ENCODE peak calls at places on chromosomes 12 and 14, in six cellular contexts. One of them, this sample, is unnamed. For H3K36me3, the result is how much of the 10 kb centered on the place peaks cover.

GRCh38 chr14:38339704-38340103 is 83.8 kb upstream of the CLEC14A start:
- DNase-seq in transverse colon: no peak
- DNase-seq in GM23338: no peak
- DNase-seq in testis: no peak
- DNase-seq in PC-9: no peak
- DNase-seq in stomach: no peak
- DNase-seq in this sample: no peak

GRCh38 chr12:62689042-62689839 is 222.6 kb downstream of the MON2 start:
- DNase-seq in GM23338: no peak
- DNase-seq in transverse colon: no peak
- DNase-seq in stomach: no peak
- DNase-seq in testis: no peak
- DNase-seq in PC-9: no peak
- DNase-seq in this sample: no peak

GRCh38 chr12:19882418-19882817 is 443.1 kb downstream of the AEBP2 start:
- DNase-seq in transverse colon: no peak
- DNase-seq in GM23338: no peak
- DNase-seq in testis: no peak
- DNase-seq in PC-9: no peak
- DNase-seq in stomach: no peak
- DNase-seq in this sample: no peak

GRCh38 chr14:26887842-26888241 is 290.0 kb upstream of the NOVA1 start:
- DNase-seq in stomach: no peak
- DNase-seq in GM23338: no peak
- DNase-seq in testis: peak
- DNase-seq in PC-9: no peak
- DNase-seq in transverse colon: no peak
- DNase-seq in this sample: no peak

GRCh38 chr14:25006961-25007795 is 42.8 kb downstream of the STXBP6 start:
- DNase-seq in GM23338: no peak
- DNase-seq in stomach: no peak
- DNase-seq in testis: no peak
- DNase-seq in transverse colon: no peak
- DNase-seq in PC-9: peak
- DNase-seq in this sample: no peak

GRCh38 chr12:645563-646071 is 17.6 kb downstream of the NINJ2 start:
- DNase-seq in PC-9: peak
- DNase-seq in transverse colon: no peak
- DNase-seq in stomach: peak
- DNase-seq in testis: peak
- DNase-seq in GM23338: no peak
- DNase-seq in this sample: no peak

GRCh38 chr14:102872020-102872419 is 50.4 kb upstream of the AMN start:
- DNase-seq in stomach: no peak
- DNase-seq in PC-9: no peak
- DNase-seq in transverse colon: peak
- DNase-seq in testis: no peak
- DNase-seq in GM23338: no peak
- DNase-seq in this sample: no peak

GRCh38 chr14:93986972-93987371 is 10.1 kb upstream of the CCDC197 start:
- DNase-seq in testis: no peak
- DNase-seq in PC-9: peak
- DNase-seq in stomach: no peak
- DNase-seq in transverse colon: no peak
- DNase-seq in GM23338: no peak
- DNase-seq in this sample: no peak

GRCh38 chr12:92396647-92397258 is 251.1 kb upstream of the BTG1 start:
- DNase-seq in stomach: no peak
- DNase-seq in PC-9: peak
- DNase-seq in transverse colon: no peak
- DNase-seq in GM23338: no peak
- DNase-seq in testis: no peak
- DNase-seq in this sample: no peak

GRCh38 chr12:48001426-48002178 is 2.7 kb downstream of the COL2A1 start:
- DNase-seq in stomach: peak
- DNase-seq in PC-9: peak
- DNase-seq in transverse colon: peak
- DNase-seq in GM23338: peak
- DNase-seq in testis: no peak
- DNase-seq in this sample: no peak

GRCh38 chr14:102215071-102215470 is 75.4 kb downstream of the WDR20 start:
- DNase-seq in stomach: no peak
- DNase-seq in PC-9: no peak
- DNase-seq in transverse colon: no peak
- DNase-seq in testis: peak
- DNase-seq in GM23338: no peak
- DNase-seq in this sample: no peak

GRCh38 chr12:8844665-8845064 is 22.2 kb downstream of the A2ML1 start:
- DNase-seq in transverse colon: no peak
- DNase-seq in stomach: peak
- DNase-seq in GM23338: no peak
- DNase-seq in PC-9: no peak
- DNase-seq in testis: peak
- DNase-seq in this sample: no peak

GRCh38 chr12:112169086-112169872 is 43.9 kb downstream of the TRAFD1 start:
- DNase-seq in GM23338: no peak
- DNase-seq in PC-9: no peak
- DNase-seq in testis: no peak
- DNase-seq in transverse colon: no peak
- DNase-seq in stomach: no peak
- DNase-seq in this sample: no peak

GRCh38 chr12:106329231-106329985 is 26.9 kb downstream of the TCP11L2 start:
- DNase-seq in testis: no peak
- DNase-seq in PC-9: no peak
- DNase-seq in GM23338: no peak
- DNase-seq in stomach: no peak
- DNase-seq in transverse colon: no peak
- DNase-seq in this sample: no peak

GRCh38 chr12:106657499-106657898 is 74.7 kb downstream of the RFX4 start:
- DNase-seq in testis: no peak
- DNase-seq in stomach: no peak
- DNase-seq in GM23338: no peak
- DNase-seq in transverse colon: no peak
- DNase-seq in PC-9: no peak
- DNase-seq in this sample: no peak

GRCh38 chr12:56629459-56630179 is 507 bp downstream of the BAZ2A start:
- DNase-seq in transverse colon: peak
- DNase-seq in stomach: no peak
- DNase-seq in PC-9: no peak
- DNase-seq in testis: peak
- DNase-seq in GM23338: peak
- DNase-seq in this sample: no peak

GRCh38 chr12:10771132-10771733 is 31.2 kb downstream of the TAS2R7 start:
- DNase-seq in testis: no peak
- DNase-seq in stomach: no peak
- DNase-seq in GM23338: peak
- DNase-seq in PC-9: no peak
- DNase-seq in transverse colon: no peak
- DNase-seq in this sample: no peak

GRCh38 chr12:21634245-21634644 is 23.4 kb downstream of the LDHB start:
- DNase-seq in testis: no peak
- DNase-seq in stomach: no peak
- DNase-seq in GM23338: no peak
- DNase-seq in PC-9: no peak
- DNase-seq in transverse colon: no peak
- DNase-seq in this sample: no peak

GRCh38 chr14:79405511-79405910 is 805.8 kb downstream of the DIO2 start:
- DNase-seq in stomach: no peak
- DNase-seq in PC-9: no peak
- DNase-seq in transverse colon: no peak
- DNase-seq in testis: no peak
- DNase-seq in GM23338: no peak
- DNase-seq in this sample: no peak

GRCh38 chr12:29499235-29499634 is 1.7 kb upstream of the OVCH1 start:
- DNase-seq in testis: no peak
- DNase-seq in transverse colon: no peak
- DNase-seq in GM23338: no peak
- DNase-seq in stomach: no peak
- DNase-seq in PC-9: no peak
- DNase-seq in this sample: no peak

GRCh38 chr14:51972566-51972965 is 16.8 kb upstream of the RTRAF start:
- DNase-seq in PC-9: no peak
- DNase-seq in GM23338: no peak
- DNase-seq in testis: no peak
- DNase-seq in transverse colon: no peak
- DNase-seq in stomach: no peak
- DNase-seq in this sample: no peak

GRCh38 chr14:95234426-95234825 is 77.1 kb upstream of the DICER1 start:
- DNase-seq in transverse colon: peak
- DNase-seq in GM23338: no peak
- DNase-seq in stomach: no peak
- DNase-seq in testis: no peak
- DNase-seq in PC-9: no peak
- DNase-seq in this sample: no peak

GRCh38 chr12:86376052-86376451 is 119.9 kb upstream of the MGAT4C start:
- DNase-seq in GM23338: peak
- DNase-seq in transverse colon: no peak
- DNase-seq in testis: no peak
- DNase-seq in stomach: no peak
- DNase-seq in PC-9: no peak
- DNase-seq in this sample: no peak

GRCh38 chr12:2836576-2836975 is 1.7 kb upstream of the NRIP2 start:
- DNase-seq in GM23338: no peak
- DNase-seq in stomach: no peak
- DNase-seq in transverse colon: no peak
- DNase-seq in testis: no peak
- DNase-seq in PC-9: no peak
- DNase-seq in this sample: no peak

GRCh38 chr14:104698688-104699425 is 9.4 kb downstream of the INF2 start:
- DNase-seq in PC-9: no peak
- DNase-seq in GM23338: no peak
- DNase-seq in testis: peak
- DNase-seq in stomach: no peak
- DNase-seq in transverse colon: no peak
- DNase-seq in this sample: no peak

GRCh38 chr14:97641827-97642226 is 844.6 kb downstream of the VRK1 start:
- DNase-seq in testis: no peak
- DNase-seq in stomach: no peak
- DNase-seq in PC-9: no peak
- DNase-seq in transverse colon: no peak
- DNase-seq in GM23338: no peak
- DNase-seq in this sample: no peak

GRCh38 chr14:33584698-33585097 is 366.2 kb downstream of the EGLN3 start:
- DNase-seq in testis: no peak
- DNase-seq in stomach: no peak
- DNase-seq in PC-9: no peak
- DNase-seq in GM23338: peak
- DNase-seq in transverse colon: no peak
- DNase-seq in this sample: no peak

DNA sequence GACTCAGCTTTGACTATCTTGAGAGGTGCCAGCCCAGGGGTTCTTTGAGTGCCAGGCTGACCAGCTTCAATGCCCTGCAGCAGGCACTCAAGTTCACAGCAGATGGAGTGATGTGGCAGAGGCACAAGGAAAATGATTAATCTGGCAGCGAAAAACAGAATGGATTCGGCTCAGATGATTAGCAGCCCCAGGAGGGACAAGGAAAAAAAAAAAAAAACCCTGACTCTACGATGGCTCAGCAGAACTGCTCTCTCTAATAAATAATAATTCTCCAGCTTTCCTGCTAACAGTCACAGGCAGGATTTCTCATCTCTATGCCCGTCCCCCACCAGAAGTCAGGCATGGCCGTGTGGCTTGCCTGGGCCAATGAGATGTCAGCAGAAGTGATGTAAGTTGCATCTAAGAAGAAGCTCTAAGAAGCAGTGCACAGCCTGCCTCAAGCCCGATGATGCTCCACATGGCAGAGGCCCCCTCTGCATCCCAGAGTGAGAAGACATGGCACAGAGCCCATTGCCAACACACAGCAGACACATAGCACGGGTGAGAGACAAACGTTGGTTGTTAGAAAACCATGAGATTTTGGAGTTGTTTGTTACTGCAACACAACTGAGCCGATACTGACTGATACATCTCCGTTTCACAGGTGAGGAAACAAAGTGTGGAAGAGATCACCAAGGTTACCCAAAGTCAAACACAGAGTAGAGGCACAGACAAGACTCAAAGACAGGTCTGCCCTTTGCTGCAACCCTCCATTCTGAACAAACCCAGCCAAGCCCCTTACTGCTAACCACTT is 111.0 kb downstream of the SCARB1 start:
- DNase-seq in stomach: no peak
- DNase-seq in GM23338: no peak
- DNase-seq in PC-9: no peak
- DNase-seq in transverse colon: no peak
- DNase-seq in testis: no peak
- DNase-seq in this sample: no peak
- H3K27ac ChIP-seq in stomach: no peak
- H3K27ac ChIP-seq in GM23338: no peak
- H3K27ac ChIP-seq in PC-9: no peak
- H3K27ac ChIP-seq in transverse colon: peak
- H3K27ac ChIP-seq in testis: peak
- H3K27ac ChIP-seq in this sample: no peak

GRCh38 chr14:63378444-63378843 is 59.7 kb upstream of the GPHB5 start:
- DNase-seq in testis: no peak
- DNase-seq in stomach: no peak
- DNase-seq in PC-9: no peak
- DNase-seq in transverse colon: no peak
- DNase-seq in GM23338: no peak
- DNase-seq in this sample: no peak
- H3K36me3 ChIP-seq in testis: under half
- H3K36me3 ChIP-seq in stomach: under half
- H3K36me3 ChIP-seq in PC-9: under half
- H3K36me3 ChIP-seq in transverse colon: under half
- H3K36me3 ChIP-seq in GM23338: under half
- H3K36me3 ChIP-seq in this sample: half or more

GRCh38 chr12:83958997-83959396 is 953.6 kb downstream of the SLC6A15 start:
- DNase-seq in stomach: no peak
- DNase-seq in testis: no peak
- DNase-seq in PC-9: no peak
- DNase-seq in GM23338: no peak
- DNase-seq in transverse colon: no peak
- DNase-seq in this sample: no peak

GRCh38 chr12:83954939-83955601 is 957.5 kb downstream of the SLC6A15 start:
- DNase-seq in transverse colon: no peak
- DNase-seq in stomach: no peak
- DNase-seq in testis: peak
- DNase-seq in PC-9: no peak
- DNase-seq in GM23338: peak
- DNase-seq in this sample: no peak

GRCh38 chr12:83954071-83954789 is 958.4 kb downstream of the SLC6A15 start:
- DNase-seq in transverse colon: no peak
- DNase-seq in GM23338: no peak
- DNase-seq in stomach: no peak
- DNase-seq in testis: no peak
- DNase-seq in PC-9: no peak
- DNase-seq in this sample: no peak
- H3K27ac ChIP-seq in transverse colon: no peak
- H3K27ac ChIP-seq in GM23338: peak
- H3K27ac ChIP-seq in stomach: no peak
- H3K27ac ChIP-seq in testis: no peak
- H3K27ac ChIP-seq in PC-9: no peak
- H3K27ac ChIP-seq in this sample: no peak

DNA sequence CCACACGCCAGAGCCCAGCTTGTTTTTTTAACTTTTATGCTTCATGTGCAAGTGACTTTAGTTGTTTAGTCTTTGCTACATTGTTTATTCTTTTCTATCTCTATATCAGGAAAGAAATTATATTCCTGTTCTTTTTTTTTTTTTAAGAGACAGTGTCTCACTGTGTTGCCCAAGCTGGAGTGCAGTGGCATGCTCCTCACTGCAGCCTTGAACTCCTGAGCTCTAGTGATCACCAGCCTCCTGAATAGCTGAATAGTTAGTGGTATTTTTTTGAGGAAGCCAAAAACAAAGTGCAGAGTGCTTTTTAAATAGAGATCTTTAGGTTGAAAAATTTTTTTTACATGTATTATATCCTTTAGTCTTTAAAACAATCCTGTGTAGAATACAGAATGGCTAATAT is 58.2 kb downstream of the ETNK1 start:
- DNase-seq in GM23338: no peak
- DNase-seq in stomach: no peak
- DNase-seq in testis: peak
- DNase-seq in PC-9: no peak
- DNase-seq in transverse colon: no peak
- DNase-seq in this sample: no peak
- H3K36me3 ChIP-seq in GM23338: under half
- H3K36me3 ChIP-seq in stomach: under half
- H3K36me3 ChIP-seq in testis: under half
- H3K36me3 ChIP-seq in PC-9: under half
- H3K36me3 ChIP-seq in transverse colon: under half
- H3K36me3 ChIP-seq in this sample: under half

This sample was measured in RWPE2.